ENCODE peak calls at places on chromosome 6, in nine cellular contexts. One of them, this sample, is unnamed.

GRCh38 chr6:23410439-23410838 is 715.6 kb upstream of the NRSN1 start:
- DNase-seq in IMR-90: no peak
- DNase-seq in body of pancreas: no peak
- DNase-seq in esophagus squamous epithelium: no peak
- DNase-seq in stomach: no peak
- DNase-seq in right lobe of liver: no peak
- DNase-seq in uterus: no peak
- DNase-seq in Peyer's patch: no peak
- DNase-seq in ovary: no peak
- DNase-seq in this sample: no peak

GRCh38 chr6:36383608-36384007 is 3.9 kb downstream of the ETV7 start:
- DNase-seq in IMR-90: no peak
- DNase-seq in body of pancreas: no peak
- DNase-seq in esophagus squamous epithelium: no peak
- DNase-seq in stomach: no peak
- DNase-seq in right lobe of liver: peak; percentile 1
- DNase-seq in uterus: no peak
- DNase-seq in Peyer's patch: no peak
- DNase-seq in ovary: no peak
- DNase-seq in this sample: no peak

GRCh38 chr6:100472674-100473073 is 8.0 kb upstream of the SIM1 start:
- DNase-seq in IMR-90: peak; percentile 64
- DNase-seq in body of pancreas: no peak
- DNase-seq in esophagus squamous epithelium: no peak
- DNase-seq in stomach: no peak
- DNase-seq in right lobe of liver: no peak
- DNase-seq in uterus: no peak
- DNase-seq in Peyer's patch: no peak
- DNase-seq in ovary: no peak
- DNase-seq in this sample: no peak

GRCh38 chr6:169640983-169641382 is 60.8 kb downstream of the WDR27 start:
- DNase-seq in IMR-90: no peak
- DNase-seq in body of pancreas: no peak
- DNase-seq in esophagus squamous epithelium: no peak
- DNase-seq in stomach: no peak
- DNase-seq in right lobe of liver: no peak
- DNase-seq in uterus: no peak
- DNase-seq in Peyer's patch: no peak
- DNase-seq in ovary: no peak
- DNase-seq in this sample: no peak

GRCh38 chr6:75147512-75147911 is 58.3 kb downstream of the COL12A1 start:
- DNase-seq in IMR-90: peak; percentile 81
- DNase-seq in body of pancreas: no peak
- DNase-seq in esophagus squamous epithelium: no peak
- DNase-seq in stomach: no peak
- DNase-seq in right lobe of liver: no peak
- DNase-seq in uterus: no peak
- DNase-seq in Peyer's patch: no peak
- DNase-seq in ovary: no peak
- DNase-seq in this sample: no peak

GRCh38 chr6:54647301-54647664 is 199.3 kb upstream of the FAM83B start:
- DNase-seq in IMR-90: no peak
- DNase-seq in body of pancreas: no peak
- DNase-seq in esophagus squamous epithelium: no peak
- DNase-seq in stomach: no peak
- DNase-seq in right lobe of liver: no peak
- DNase-seq in uterus: no peak
- DNase-seq in Peyer's patch: no peak
- DNase-seq in ovary: no peak
- DNase-seq in this sample: no peak

GRCh38 chr6:37819177-37819801 is at the start of gene ZFAND3:
- DNase-seq in IMR-90: peak; percentile 96
- DNase-seq in body of pancreas: peak; percentile 95
- DNase-seq in esophagus squamous epithelium: peak; percentile 72
- DNase-seq in stomach: peak; percentile 97
- DNase-seq in right lobe of liver: peak; percentile 98
- DNase-seq in uterus: peak; percentile 96
- DNase-seq in Peyer's patch: peak; percentile 97
- DNase-seq in ovary: peak; percentile 97
- DNase-seq in this sample: peak; percentile 98

GRCh38 chr6:149931501-149931900 is 8.6 kb upstream of the RAET1G start:
- DNase-seq in IMR-90: no peak
- DNase-seq in body of pancreas: no peak
- DNase-seq in esophagus squamous epithelium: no peak
- DNase-seq in stomach: no peak
- DNase-seq in right lobe of liver: no peak
- DNase-seq in uterus: no peak
- DNase-seq in Peyer's patch: no peak
- DNase-seq in ovary: no peak
- DNase-seq in this sample: no peak

GRCh38 chr6:33279971-33280511 is 3.1 kb downstream of the B3GALT4 start:
- DNase-seq in IMR-90: peak; percentile 64
- DNase-seq in body of pancreas: peak; percentile 26
- DNase-seq in esophagus squamous epithelium: no peak
- DNase-seq in stomach: no peak
- DNase-seq in right lobe of liver: no peak
- DNase-seq in uterus: no peak
- DNase-seq in Peyer's patch: no peak
- DNase-seq in ovary: no peak
- DNase-seq in this sample: no peak

GRCh38 chr6:146027586-146028249 is 1.1 kb upstream of the GRM1 start:
- DNase-seq in IMR-90: no peak
- DNase-seq in body of pancreas: peak; percentile 7
- DNase-seq in esophagus squamous epithelium: no peak
- DNase-seq in stomach: no peak
- DNase-seq in right lobe of liver: no peak
- DNase-seq in uterus: no peak
- DNase-seq in Peyer's patch: peak; percentile 25
- DNase-seq in ovary: no peak
- DNase-seq in this sample: no peak

GRCh38 chr6:168506460-168506859 is 65.5 kb downstream of the SMOC2 start:
- DNase-seq in IMR-90: no peak
- DNase-seq in body of pancreas: peak; percentile 69
- DNase-seq in esophagus squamous epithelium: no peak
- DNase-seq in stomach: no peak
- DNase-seq in right lobe of liver: no peak
- DNase-seq in uterus: no peak
- DNase-seq in Peyer's patch: no peak
- DNase-seq in ovary: no peak
- DNase-seq in this sample: no peak

GRCh38 chr6:139060332-139060731 is 31.8 kb downstream of the ABRACL start:
- DNase-seq in IMR-90: peak; percentile 79
- DNase-seq in body of pancreas: no peak
- DNase-seq in esophagus squamous epithelium: no peak
- DNase-seq in stomach: no peak
- DNase-seq in right lobe of liver: no peak
- DNase-seq in uterus: no peak
- DNase-seq in Peyer's patch: no peak
- DNase-seq in ovary: no peak
- DNase-seq in this sample: no peak

GRCh38 chr6:40535784-40536380 is 51.3 kb downstream of the LRFN2 start:
- DNase-seq in IMR-90: no peak
- DNase-seq in body of pancreas: no peak
- DNase-seq in esophagus squamous epithelium: no peak
- DNase-seq in stomach: no peak
- DNase-seq in right lobe of liver: no peak
- DNase-seq in uterus: no peak
- DNase-seq in Peyer's patch: peak; percentile 7
- DNase-seq in ovary: no peak
- DNase-seq in this sample: no peak

GRCh38 chr6:125587624-125588023 is 161.8 kb upstream of the HEY2 start:
- DNase-seq in IMR-90: no peak
- DNase-seq in body of pancreas: no peak
- DNase-seq in esophagus squamous epithelium: no peak
- DNase-seq in stomach: no peak
- DNase-seq in right lobe of liver: no peak
- DNase-seq in uterus: no peak
- DNase-seq in Peyer's patch: no peak
- DNase-seq in ovary: no peak
- DNase-seq in this sample: no peak

GRCh38 chr6:80132942-80133517 is 26.6 kb downstream of the BCKDHB start:
- DNase-seq in IMR-90: peak; percentile 72
- DNase-seq in body of pancreas: peak; percentile 68
- DNase-seq in esophagus squamous epithelium: no peak
- DNase-seq in stomach: peak; percentile 60
- DNase-seq in right lobe of liver: no peak
- DNase-seq in uterus: peak; percentile 46
- DNase-seq in Peyer's patch: peak; percentile 53
- DNase-seq in ovary: peak; percentile 20
- DNase-seq in this sample: peak; percentile 64

GRCh38 chr6:37913210-37913609 is 93.7 kb downstream of the ZFAND3 start:
- DNase-seq in IMR-90: peak; percentile 29
- DNase-seq in body of pancreas: no peak
- DNase-seq in esophagus squamous epithelium: no peak
- DNase-seq in stomach: no peak
- DNase-seq in right lobe of liver: no peak
- DNase-seq in uterus: no peak
- DNase-seq in Peyer's patch: no peak
- DNase-seq in ovary: no peak
- DNase-seq in this sample: no peak

GRCh38 chr6:46476301-46476700 is 14.9 kb downstream of the RCAN2 start:
- DNase-seq in IMR-90: no peak
- DNase-seq in body of pancreas: no peak
- DNase-seq in esophagus squamous epithelium: no peak
- DNase-seq in stomach: no peak
- DNase-seq in right lobe of liver: no peak
- DNase-seq in uterus: no peak
- DNase-seq in Peyer's patch: no peak
- DNase-seq in ovary: no peak
- DNase-seq in this sample: no peak

GRCh38 chr6:10837997-10838793 is at the start of gene MAK:
- DNase-seq in IMR-90: peak; percentile 67
- DNase-seq in body of pancreas: peak; percentile 93
- DNase-seq in esophagus squamous epithelium: peak; percentile 36
- DNase-seq in stomach: peak; percentile 88
- DNase-seq in right lobe of liver: peak; percentile 92
- DNase-seq in uterus: peak; percentile 77
- DNase-seq in Peyer's patch: peak; percentile 91
- DNase-seq in ovary: peak; percentile 75
- DNase-seq in this sample: peak; percentile 83
- TF ChIP-seq POLR2A in IMR-90: no peak
- TF ChIP-seq POLR2A in body of pancreas: no peak
- TF ChIP-seq POLR2A in esophagus squamous epithelium: no peak
- TF ChIP-seq POLR2A in stomach: no peak
- TF ChIP-seq POLR2A in right lobe of liver: no peak
- TF ChIP-seq POLR2A in uterus: no peak
- TF ChIP-seq POLR2A in Peyer's patch: no peak
- TF ChIP-seq POLR2A in ovary: peak; percentile 61
- TF ChIP-seq POLR2A in this sample: no peak

GRCh38 chr6:43930440-43931154 is 160.6 kb downstream of the VEGFA start:
- DNase-seq in IMR-90: no peak
- DNase-seq in body of pancreas: no peak
- DNase-seq in esophagus squamous epithelium: no peak
- DNase-seq in stomach: no peak
- DNase-seq in right lobe of liver: no peak
- DNase-seq in uterus: no peak
- DNase-seq in Peyer's patch: peak; percentile 24
- DNase-seq in ovary: no peak
- DNase-seq in this sample: no peak

GRCh38 chr6:43926644-43927524 is 156.9 kb downstream of the VEGFA start:
- DNase-seq in IMR-90: peak; percentile 92
- DNase-seq in body of pancreas: peak; percentile 73
- DNase-seq in esophagus squamous epithelium: no peak
- DNase-seq in stomach: peak; percentile 72
- DNase-seq in right lobe of liver: no peak
- DNase-seq in uterus: peak; percentile 93
- DNase-seq in Peyer's patch: peak; percentile 70
- DNase-seq in ovary: no peak
- DNase-seq in this sample: no peak

GRCh38 chr6:43929511-43929910 is 159.5 kb downstream of the VEGFA start:
- DNase-seq in IMR-90: no peak
- DNase-seq in body of pancreas: no peak
- DNase-seq in esophagus squamous epithelium: no peak
- DNase-seq in stomach: no peak
- DNase-seq in right lobe of liver: no peak
- DNase-seq in uterus: no peak
- DNase-seq in Peyer's patch: peak; percentile 40
- DNase-seq in ovary: no peak
- DNase-seq in this sample: no peak

GRCh38 chr6:43924222-43924702 is 154.3 kb downstream of the VEGFA start:
- DNase-seq in IMR-90: peak; percentile 56
- DNase-seq in body of pancreas: peak; percentile 59
- DNase-seq in esophagus squamous epithelium: no peak
- DNase-seq in stomach: peak; percentile 61
- DNase-seq in right lobe of liver: no peak
- DNase-seq in uterus: peak; percentile 11
- DNase-seq in Peyer's patch: peak; percentile 44
- DNase-seq in ovary: no peak
- DNase-seq in this sample: no peak

DNA sequence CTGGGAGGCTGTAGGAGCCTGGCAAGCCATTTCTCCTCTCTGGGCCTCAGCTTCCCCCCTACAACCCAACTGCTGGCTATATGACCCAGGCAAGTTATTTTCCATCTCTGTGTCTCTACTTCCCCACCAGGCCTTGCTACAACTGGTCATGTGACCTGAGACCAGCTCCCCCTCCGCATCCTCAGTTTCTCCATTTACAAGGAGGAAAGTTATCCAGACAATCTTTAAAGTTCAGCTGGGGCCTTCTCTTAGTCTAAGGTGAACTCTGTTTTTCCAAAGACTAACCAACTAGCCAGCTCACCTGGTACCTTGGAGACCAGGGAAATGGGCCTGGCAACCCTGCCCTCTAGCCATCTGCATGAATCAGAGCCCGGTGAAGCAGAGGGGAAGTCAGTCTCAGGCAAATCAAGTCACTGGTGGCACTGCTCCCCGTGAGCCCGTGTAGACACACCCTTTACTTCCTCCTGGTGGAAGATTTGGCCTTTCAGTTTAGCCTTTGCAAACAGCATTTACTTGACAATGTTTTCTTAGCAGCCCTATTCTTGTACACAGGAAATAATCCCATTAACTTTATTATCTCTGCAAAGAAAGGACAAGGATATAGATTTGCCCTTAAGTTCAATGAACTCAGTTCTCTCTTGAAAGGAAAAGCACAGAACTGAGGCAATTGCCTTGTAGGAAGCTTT is 157.7 kb downstream of the VEGFA start:
- DNase-seq in IMR-90: no peak
- DNase-seq in body of pancreas: no peak
- DNase-seq in esophagus squamous epithelium: no peak
- DNase-seq in stomach: peak; percentile 72
- DNase-seq in right lobe of liver: no peak
- DNase-seq in uterus: no peak
- DNase-seq in Peyer's patch: peak; percentile 63
- DNase-seq in ovary: no peak
- DNase-seq in this sample: no peak
- H3K27ac ChIP-seq in IMR-90: peak overlapping the region; percentile 50
- H3K27ac ChIP-seq in body of pancreas: peak overlapping the region; percentile 77
- H3K27ac ChIP-seq in esophagus squamous epithelium: no peak overlapping the region
- H3K27ac ChIP-seq in stomach: peak overlapping the region; percentile 82
- H3K27ac ChIP-seq in right lobe of liver: no peak overlapping the region
- H3K27ac ChIP-seq in uterus: no peak overlapping the region
- H3K27ac ChIP-seq in Peyer's patch: peak overlapping the region; percentile 44
- H3K27ac ChIP-seq in ovary: no peak overlapping the region
- H3K27ac ChIP-seq in this sample: no peak overlapping the region

GRCh38 chr6:135018961-135019360 is 35.7 kb downstream of the HBS1L start:
- DNase-seq in IMR-90: no peak
- DNase-seq in body of pancreas: no peak
- DNase-seq in esophagus squamous epithelium: no peak
- DNase-seq in stomach: no peak
- DNase-seq in right lobe of liver: no peak
- DNase-seq in uterus: no peak
- DNase-seq in Peyer's patch: no peak
- DNase-seq in ovary: no peak
- DNase-seq in this sample: no peak
- TF ChIP-seq CTCF in IMR-90: no peak
- TF ChIP-seq CTCF in body of pancreas: no peak
- TF ChIP-seq CTCF in esophagus squamous epithelium: no peak
- TF ChIP-seq CTCF in stomach: no peak
- TF ChIP-seq CTCF in right lobe of liver: no peak
- TF ChIP-seq CTCF in uterus: no peak
- TF ChIP-seq CTCF in Peyer's patch: no peak
- TF ChIP-seq CTCF in ovary: no peak
- TF ChIP-seq CTCF in this sample: no peak

GRCh38 chr6:11537229-11538048 is at the start of gene TMEM170B:
- DNase-seq in IMR-90: peak; percentile 81
- DNase-seq in body of pancreas: peak; percentile 94
- DNase-seq in esophagus squamous epithelium: peak; percentile 89
- DNase-seq in stomach: peak; percentile 95
- DNase-seq in right lobe of liver: peak; percentile 97
- DNase-seq in uterus: peak; percentile 92
- DNase-seq in Peyer's patch: peak; percentile 90
- DNase-seq in ovary: peak; percentile 92
- DNase-seq in this sample: peak; percentile 96
- TF ChIP-seq POLR2A in IMR-90: no peak
- TF ChIP-seq POLR2A in body of pancreas: peak; percentile 61
- TF ChIP-seq POLR2A in esophagus squamous epithelium: no peak
- TF ChIP-seq POLR2A in stomach: no peak
- TF ChIP-seq POLR2A in right lobe of liver: peak; percentile 62
- TF ChIP-seq POLR2A in uterus: peak; percentile 50
- TF ChIP-seq POLR2A in Peyer's patch: peak; percentile 26
- TF ChIP-seq POLR2A in ovary: peak; percentile 58
- TF ChIP-seq POLR2A in this sample: peak; percentile 59

This sample was measured in heart left ventricle.